ENCODE peak calls at places on chromosomes 7 and 10, in five cellular contexts. L is tibial artery; C is mesothelial cell of epicardium; M is CD8-positive, alpha-beta T cell; O is WTC11. X is an unnamed sample.

GRCh38 chr7:26048663-26049062 is 103.3 kb upstream of the NFE2L3 start:
- DNase-seq in M (no peak), O (no peak), C (no peak), L (no peak), X (no peak)

GRCh38 chr10:89923661-89924060 is 222.3 kb downstream of the KIF20B start:
- DNase-seq in C (no peak), M (no peak), L (no peak), O (no peak), X (peak; percentile 72)

GRCh38 chr10:6114758-6115410 is 26.1 kb downstream of the RBM17 start:
- DNase-seq in L (no peak), O (no peak), M (no peak), C (no peak), X (no peak)

GRCh38 chr7:29770371-29770770 is 35.9 kb upstream of the WIPF3 start:
- DNase-seq in O (no peak), M (no peak), L (no peak), C (no peak), X (no peak)

GRCh38 chr7:74280985-74281384 is 8.2 kb upstream of the CLIP2 start:
- DNase-seq in L (no peak), C (no peak), M (no peak), O (no peak), X (no peak)

GRCh38 chr7:49037348-49038210 is 113.2 kb downstream of the CDC14C start:
- DNase-seq in C (no peak), L (no peak), M (no peak), O (no peak), X (no peak)

GRCh38 chr7:52723606-52724005 is 311.8 kb upstream of the POM121L12 start:
- DNase-seq in L (no peak), M (no peak), O (no peak), C (no peak), X (no peak)

GRCh38 chr10:17273403-17273802 is 45.4 kb downstream of the VIM start:
- DNase-seq in L (no peak), M (no peak), C (no peak), O (no peak), X (peak; percentile 91)

GRCh38 chr10:3780766-3781457 is 4.1 kb downstream of the KLF6 start:
- DNase-seq in M (no peak), L (no peak), O (no peak), C (no peak), X (peak; percentile 43)

GRCh38 chr10:4780782-4781181 is 45.2 kb upstream of the AKR1E2 start:
- DNase-seq in L (no peak), O (no peak), C (no peak), M (no peak), X (peak; percentile 66)

GRCh38 chr7:147308539-147308938 is 1191.9 kb downstream of the CNTNAP2 start:
- DNase-seq in C (no peak), O (no peak), M (no peak), L (no peak), X (no peak)

GRCh38 chr10:61078542-61078941 is 134.6 kb upstream of the RHOBTB1 start:
- DNase-seq in M (no peak), L (no peak), O (no peak), C (no peak), X (peak; percentile 49)

GRCh38 chr7:143429770-143430698 is 13.2 kb upstream of the TAS2R60 start:
- DNase-seq in M (no peak), C (no peak), L (no peak), O (no peak), X (peak; percentile 69)

GRCh38 chr10:49744924-49745605 is 17.1 kb downstream of the OGDHL start:
- DNase-seq in O (peak; percentile 45), M (no peak), L (no peak), C (no peak), X (no peak)

GRCh38 chr7:152336754-152337368 is 98.9 kb downstream of the KMT2C start:
- DNase-seq in O (peak; percentile 18), L (no peak), C (no peak), M (no peak), X (peak; percentile 17)

GRCh38 chr7:74334026-74334425 is 44.8 kb downstream of the CLIP2 start:
- DNase-seq in L (no peak), O (no peak), C (no peak), M (no peak), X (peak; percentile 71)

GRCh38 chr7:112575864-112576263 is 95.1 kb downstream of the LSMEM1 start:
- DNase-seq in C (no peak), M (no peak), O (no peak), L (no peak), X (no peak)

GRCh38 chr7:112573302-112574039 is 92.7 kb downstream of the LSMEM1 start:
- DNase-seq in O (no peak), L (no peak), M (no peak), C (no peak), X (no peak)

GRCh38 chr7:112567388-112567787 is 86.6 kb downstream of the LSMEM1 start:
- DNase-seq in M (no peak), C (no peak), L (no peak), O (no peak), X (no peak)

GRCh38 chr7:112572669-112573301 is 92.0 kb downstream of the LSMEM1 start:
- DNase-seq in L (no peak), M (no peak), O (no peak), C (no peak), X (no peak)

DNA sequence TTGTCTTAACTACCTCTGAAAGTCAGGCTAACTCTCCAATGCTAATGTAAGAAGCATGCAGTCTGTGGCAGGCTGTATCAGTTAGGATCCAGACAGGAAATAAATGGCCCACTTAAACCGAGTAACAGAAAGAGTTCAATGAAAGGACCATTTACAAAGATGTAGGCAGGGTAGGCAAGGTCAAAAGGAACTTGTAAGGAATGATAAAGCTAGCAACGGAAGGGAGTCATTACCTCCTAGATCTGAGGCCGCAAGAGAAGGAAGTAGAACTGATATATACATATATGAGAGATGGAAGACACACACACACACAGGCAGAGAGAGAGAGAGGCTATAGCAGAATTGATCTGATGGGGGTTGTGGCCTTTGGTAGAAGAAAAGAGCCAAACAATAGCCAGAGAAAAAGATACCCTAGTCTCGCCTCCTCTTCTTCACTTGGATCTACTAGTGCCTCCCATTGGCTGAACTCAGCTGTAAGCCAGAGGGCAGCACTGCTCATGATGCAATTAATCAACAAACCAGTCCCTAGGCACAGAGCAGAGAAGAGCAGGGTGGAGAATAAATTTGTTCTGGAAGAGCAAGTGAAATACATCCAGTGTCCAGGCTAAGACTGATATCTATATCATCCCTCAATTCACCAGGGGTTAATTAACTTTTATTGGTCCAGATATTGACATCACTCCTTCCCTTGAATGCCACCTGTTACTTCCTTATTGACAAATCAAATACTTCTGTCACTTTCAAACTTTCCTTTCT is 91.2 kb downstream of the LSMEM1 start:
- DNase-seq in M (no peak), L (no peak), O (no peak), C (no peak), X (no peak)
- TF ChIP-seq CTCF in M (no peak), L (no peak), O (no peak), C (no peak), X (peak; percentile 37)

GRCh38 chr7:47654672-47655340 is 72.9 kb upstream of the TNS3 start:
- DNase-seq in O (no peak), M (no peak), L (no peak), C (no peak), X (no peak)

GRCh38 chr7:47651355-47652317 is 69.7 kb upstream of the TNS3 start:
- DNase-seq in M (no peak), L (peak; percentile 83), C (no peak), O (no peak), X (peak; percentile 89)

GRCh38 chr7:47652591-47652990 is 70.7 kb upstream of the TNS3 start:
- DNase-seq in L (no peak), O (no peak), C (no peak), M (no peak), X (no peak)

GRCh38 chr7:47657126-47657525 is 75.2 kb upstream of the TNS3 start:
- DNase-seq in O (no peak), M (no peak), C (no peak), L (no peak), X (no peak)

DNA sequence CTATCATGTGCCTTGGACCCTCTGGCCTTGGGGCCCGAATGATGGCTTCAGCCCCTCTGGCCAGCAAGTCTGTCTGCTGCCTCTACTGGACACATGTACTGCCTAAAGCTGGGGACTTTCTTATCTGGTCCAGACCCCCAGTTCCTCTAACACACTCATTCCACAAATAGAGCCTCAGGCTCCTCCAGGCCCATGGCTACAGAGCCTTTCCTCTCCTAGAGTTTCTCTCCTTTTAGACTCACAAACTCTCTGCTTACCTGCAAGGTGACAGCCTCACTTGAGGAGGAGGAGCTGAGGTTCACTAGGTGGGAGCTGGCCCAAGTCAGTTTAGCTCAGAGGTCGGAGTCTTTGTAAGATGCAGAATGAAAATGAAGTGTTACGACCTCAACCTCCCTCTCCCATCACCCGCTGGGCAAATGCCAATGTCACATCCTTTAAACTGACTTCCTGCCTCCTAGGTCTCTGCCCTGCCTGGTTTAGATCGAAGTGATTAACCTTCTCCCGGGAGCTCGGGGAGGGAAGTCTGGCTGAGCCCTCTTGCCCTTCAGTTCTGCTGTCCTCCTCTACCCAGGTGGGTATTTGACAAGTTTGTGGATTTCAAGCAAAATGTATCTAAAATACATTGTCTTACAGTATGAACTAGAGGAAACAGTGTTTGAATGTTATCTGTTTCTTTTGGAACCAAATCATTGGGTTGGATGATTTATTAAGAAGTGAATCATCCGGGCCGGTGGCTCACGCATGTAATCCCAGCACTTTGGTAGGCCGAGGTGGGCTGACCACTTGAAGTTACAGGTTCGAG is 71.8 kb upstream of the TNS3 start:
- DNase-seq in O (no peak), L (no peak), M (no peak), C (no peak), X (no peak)
- TF ChIP-seq CTCF in O (no peak), L (no peak), M (no peak), C (no peak), X (no peak)

GRCh38 chr7:112517487-112517886 is 36.7 kb downstream of the LSMEM1 start:
- DNase-seq in C (no peak), L (no peak), O (no peak), M (no peak), X (no peak)

GRCh38 chr7:112510743-112511110 is 29.9 kb downstream of the LSMEM1 start:
- DNase-seq in M (no peak), C (no peak), O (no peak), L (no peak), X (no peak)

GRCh38 chr7:112520787-112521186 is 40.0 kb downstream of the LSMEM1 start:
- DNase-seq in C (no peak), L (no peak), M (no peak), O (no peak), X (no peak)

GRCh38 chr7:112511451-112512220 is 30.8 kb downstream of the LSMEM1 start:
- DNase-seq in C (no peak), M (no peak), L (no peak), O (no peak), X (no peak)

GRCh38 chr7:112515989-112516388 is 35.2 kb downstream of the LSMEM1 start:
- DNase-seq in M (no peak), C (no peak), O (no peak), L (no peak), X (no peak)
- TF ChIP-seq CTCF in M (no peak), C (no peak), O (no peak), L (no peak), X (peak; percentile 23)

GRCh38 chr10:91616124-91616523 is 16.7 kb downstream of the PPP1R3C start:
- DNase-seq in M (no peak), O (no peak), L (no peak), C (no peak), X (no peak)
- TF ChIP-seq CTCF in M (no peak), O (no peak), L (no peak), C (no peak), X (no peak)